ENCODE peak calls at places on chromosome 9, in nine cellular contexts. K, X, D, H, G, F, A, L and U are unnamed samples.

GRCh38 chr9:93597142-93597706 is 20.8 kb downstream of the PHF2 start:
- DNase-seq in K (no peak), X (no peak), D (no peak), H (no peak), G (no peak), F (no peak), A (no peak), L (no peak), U (no peak)

GRCh38 chr9:110777201-110777842 is 108.7 kb downstream of the MUSK start:
- DNase-seq in K (no peak), X (no peak), D (no peak), H (no peak), G (no peak), F (no peak), A (no peak), L (no peak), U (no peak)

GRCh38 chr9:68955281-68955680 is 58.6 kb downstream of the PRKACG start:
- DNase-seq in K (no peak), X (no peak), D (no peak), H (no peak), G (no peak), F (no peak), A (no peak), L (no peak), U (no peak)

GRCh38 chr9:100294341-100294740 is 58.4 kb downstream of the TEX10 start:
- DNase-seq in K (no peak), X (no peak), D (no peak), H (no peak), G (no peak), F (no peak), A (no peak), L (no peak), U (no peak)

GRCh38 chr9:95003694-95004451 is 277.4 kb downstream of the AOPEP start:
- DNase-seq in K (peak; percentile 75), X (peak; percentile 71), D (peak; percentile 80), H (no peak), G (peak; percentile 61), F (peak; percentile 60), A (peak; percentile 60), L (peak; percentile 66), U (peak; percentile 63)

GRCh38 chr9:118786877-118787276 is 582.4 kb downstream of the BRINP1 start:
- DNase-seq in K (no peak), X (no peak), D (no peak), H (no peak), G (no peak), F (no peak), A (no peak), L (no peak), U (no peak)

GRCh38 chr9:79684711-79685575 is 113.2 kb downstream of the TLE4 start:
- DNase-seq in K (no peak), X (no peak), D (no peak), H (no peak), G (no peak), F (no peak), A (no peak), L (no peak), U (no peak)

GRCh38 chr9:137422668-137423000 is 328 bp downstream of the EXD3 start:
- DNase-seq in K (peak; percentile 66), X (peak; percentile 63), D (no peak), H (no peak), G (no peak), F (no peak), A (no peak), L (peak; percentile 42), U (no peak)

GRCh38 chr9:7542648-7543165 is 256.9 kb downstream of the DMAC1 start:
- DNase-seq in K (no peak), X (no peak), D (no peak), H (no peak), G (no peak), F (no peak), A (no peak), L (no peak), U (no peak)

GRCh38 chr9:84371737-84372136 is 31.2 kb upstream of the SLC28A3 start:
- DNase-seq in K (no peak), X (no peak), D (no peak), H (no peak), G (no peak), F (no peak), A (no peak), L (no peak), U (no peak)

GRCh38 chr9:14212116-14212515 is 101.8 kb downstream of the NFIB start:
- DNase-seq in K (no peak), X (no peak), D (no peak), H (no peak), G (no peak), F (no peak), A (no peak), L (no peak), U (no peak)

GRCh38 chr9:81578606-81579005 is 110.7 kb downstream of the TLE1 start:
- DNase-seq in K (no peak), X (no peak), D (no peak), H (no peak), G (no peak), F (no peak), A (no peak), L (no peak), U (no peak)

GRCh38 chr9:86926130-86926529 is 21.2 kb downstream of the GAS1 start:
- DNase-seq in K (no peak), X (no peak), D (no peak), H (no peak), G (no peak), F (no peak), A (no peak), L (no peak), U (no peak)

GRCh38 chr9:94865599-94866456 is 139.3 kb downstream of the AOPEP start:
- DNase-seq in K (peak; percentile 52), X (no peak), D (peak; percentile 62), H (no peak), G (peak; percentile 51), F (peak; percentile 37), A (no peak), L (no peak), U (peak; percentile 56)

DNA sequence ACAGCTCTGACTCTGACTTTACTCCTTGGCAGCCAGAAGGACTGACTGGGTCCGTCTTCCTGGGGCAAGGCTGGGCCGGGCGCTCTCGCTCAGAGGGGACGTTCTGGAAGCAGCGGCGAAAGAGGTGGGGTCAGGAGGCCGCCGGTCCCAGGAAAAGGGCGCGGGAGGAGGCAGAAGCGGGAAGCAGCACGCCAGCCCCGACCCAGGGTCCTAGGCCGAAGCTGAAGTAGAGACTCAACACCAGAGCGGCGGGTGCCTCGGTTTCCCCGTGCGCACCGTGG is 1.5 kb downstream of the SHB start:
- DNase-seq in K (no peak), X (peak; percentile 67), D (no peak), H (no peak), G (no peak), F (peak; percentile 44), A (peak; percentile 20), L (peak; percentile 58), U (peak; percentile 62)
- H3K4me1 ChIP-seq in K (peaks cover 12% of the 10 kb centered on the region), X (peaks cover 62% of the 10 kb centered on the region), D (peaks cover 51% of the 10 kb centered on the region), H (peaks cover 16% of the 10 kb centered on the region), G (no peaks in the 10 kb centered on the region), F (peaks cover 75% of the 10 kb centered on the region), A (peaks cover 9% of the 10 kb centered on the region), L (peaks cover 46% of the 10 kb centered on the region), U (peaks cover 45% of the 10 kb centered on the region)

GRCh38 chr9:131872006-131872405 is 132.1 kb upstream of the RAPGEF1 start:
- DNase-seq in K (no peak), X (no peak), D (no peak), H (no peak), G (no peak), F (no peak), A (no peak), L (no peak), U (peak; percentile 46)
- TF ChIP-seq CTCF in K (peak; percentile 10), X (peak; percentile 15), D (no peak), H (no peak), G (peak; percentile 21), F (no peak), A (no peak), L (no peak), U (no peak)

DNA sequence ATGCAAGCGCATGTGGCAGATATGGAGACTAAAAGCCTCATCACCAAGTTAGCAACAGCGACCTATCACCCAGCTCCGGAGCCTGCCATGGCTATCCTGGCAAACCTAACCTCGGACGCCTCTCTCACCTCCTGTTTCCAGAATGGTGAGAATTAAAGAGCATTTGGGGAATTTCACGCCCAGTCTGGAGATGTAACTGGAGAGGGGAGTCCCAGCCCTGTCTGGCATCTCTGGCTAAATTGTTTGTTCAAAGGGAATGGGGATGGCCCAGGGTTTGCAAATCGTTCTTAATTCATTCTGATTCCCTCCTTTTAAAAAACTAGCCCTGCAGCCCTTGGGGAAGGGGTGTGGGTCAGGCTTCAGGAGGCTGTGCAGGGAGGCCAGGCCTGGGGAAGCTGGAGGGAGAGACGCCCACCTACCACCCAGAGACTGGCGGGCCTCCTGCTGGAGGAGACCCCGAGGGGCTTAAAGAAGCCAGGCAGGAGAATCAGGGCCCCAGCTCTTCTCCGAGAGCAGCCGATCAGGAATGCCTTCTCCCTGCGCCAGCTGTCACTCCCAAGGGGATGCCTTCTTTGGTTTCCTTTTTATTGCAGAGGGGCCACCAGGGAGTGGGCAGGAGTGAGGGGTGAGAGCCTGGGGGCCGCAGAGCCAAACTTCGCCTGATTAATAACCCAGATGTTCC is 971 bp upstream of the COL5A1 start:
- DNase-seq in K (no peak), X (no peak), D (no peak), H (no peak), G (no peak), F (no peak), A (no peak), L (no peak), U (no peak)
- H3K4me1 ChIP-seq in K (no peaks in the 10 kb centered on the region), X (peaks cover 13% of the 10 kb centered on the region), D (peaks cover 48% of the 10 kb centered on the region), H (no peaks in the 10 kb centered on the region), G (peaks cover 5% of the 10 kb centered on the region), F (peaks cover 34% of the 10 kb centered on the region), A (peaks cover 9% of the 10 kb centered on the region), L (peaks cover 20% of the 10 kb centered on the region), U (no peaks in the 10 kb centered on the region)

GRCh38 chr9:3477236-3477834 is 48.5 kb downstream of the RFX3 start:
- DNase-seq in K (no peak), X (no peak), D (no peak), H (no peak), G (no peak), F (no peak), A (no peak), L (no peak), U (no peak)

GRCh38 chr9:3482578-3482977 is 43.2 kb downstream of the RFX3 start:
- DNase-seq in K (no peak), X (no peak), D (no peak), H (no peak), G (no peak), F (no peak), A (no peak), L (no peak), U (no peak)

GRCh38 chr9:3478549-3478953 is 47.2 kb downstream of the RFX3 start:
- DNase-seq in K (no peak), X (no peak), D (no peak), H (no peak), G (no peak), F (no peak), A (no peak), L (no peak), U (no peak)

GRCh38 chr9:3479516-3480352 is 46.1 kb downstream of the RFX3 start:
- DNase-seq in K (no peak), X (no peak), D (no peak), H (no peak), G (no peak), F (no peak), A (no peak), L (no peak), U (no peak)

GRCh38 chr9:3480353-3480655 is 45.5 kb downstream of the RFX3 start:
- DNase-seq in K (no peak), X (no peak), D (no peak), H (no peak), G (no peak), F (no peak), A (no peak), L (no peak), U (no peak)
- TF ChIP-seq CTCF in K (no peak), X (no peak), D (no peak), H (no peak), G (no peak), F (no peak), A (no peak), L (no peak), U (no peak)